ENCODE peak calls at places on chromosome 10, in ten cellular contexts. D is kidney epithelial cell, A is nephron progenitor cell, I is epithelial cell of esophagus, Y is Calu3, L is AG10803, P is endodermal cell, N is suprapubic skin, R is endothelial cell, Q is lower lobe of right lung. S is an unnamed sample.

GRCh38 chr10:122114156-122114747 is 125.3 kb downstream of the TACC2 start:
- DNase-seq in D (no peak), A (no peak), I (no peak), Y (no peak), L (no peak), P (no peak), N (no peak), R (no peak), Q (no peak), S (no peak)

GRCh38 chr10:86257683-86258082 is 108.9 kb downstream of the GRID1 start:
- DNase-seq in D (no peak), A (no peak), I (no peak), Y (no peak), L (no peak), P (peak), N (no peak), R (no peak), Q (no peak), S (no peak)

GRCh38 chr10:125284875-125285597 is 124.7 kb upstream of the CTBP2 start:
- DNase-seq in D (no peak), A (no peak), I (peak), Y (no peak), L (no peak), P (no peak), N (no peak), R (no peak), Q (no peak), S (peak)

GRCh38 chr10:18793951-18794350 is 134.7 kb downstream of the ARL5B start:
- DNase-seq in D (no peak), A (no peak), I (peak), Y (no peak), L (peak), P (no peak), N (no peak), R (no peak), Q (no peak), S (peak)

GRCh38 chr10:18240185-18240882 is 100.1 kb downstream of the CACNB2 start:
- DNase-seq in D (no peak), A (no peak), I (no peak), Y (no peak), L (no peak), P (no peak), N (no peak), R (no peak), Q (no peak), S (no peak)

GRCh38 chr10:117223413-117224035 is 17.4 kb upstream of the SLC18A2 start:
- DNase-seq in D (no peak), A (no peak), I (no peak), Y (no peak), L (no peak), P (no peak), N (no peak), R (no peak), Q (no peak), S (no peak)

GRCh38 chr10:125123363-125124113 is 36.8 kb downstream of the CTBP2 start:
- DNase-seq in D (peak), A (no peak), I (peak), Y (peak), L (peak), P (no peak), N (no peak), R (no peak), Q (peak), S (peak)

GRCh38 chr10:69180525-69181204 is 631 bp downstream of the SUPV3L1 start:
- DNase-seq in D (no peak), A (peak), I (peak), Y (no peak), L (peak), P (no peak), N (no peak), R (no peak), Q (no peak), S (peak)

GRCh38 chr10:71762324-71762723 is 11.0 kb downstream of the VSIR start:
- DNase-seq in D (no peak), A (no peak), I (no peak), Y (no peak), L (no peak), P (no peak), N (no peak), R (no peak), Q (no peak), S (no peak)

GRCh38 chr10:124387078-124387874 is 31.4 kb downstream of the OAT start:
- DNase-seq in D (no peak), A (no peak), I (no peak), Y (peak), L (no peak), P (peak), N (no peak), R (no peak), Q (no peak), S (no peak)

GRCh38 chr10:116184448-116184794 is 88.6 kb downstream of the GFRA1 start:
- DNase-seq in D (no peak), A (no peak), I (no peak), Y (no peak), L (no peak), P (no peak), N (no peak), R (no peak), Q (no peak), S (no peak)

GRCh38 chr10:116186273-116186672 is 86.7 kb downstream of the GFRA1 start:
- DNase-seq in D (no peak), A (no peak), I (no peak), Y (no peak), L (no peak), P (no peak), N (no peak), R (no peak), Q (no peak), S (no peak)

GRCh38 chr10:116182426-116182825 is 90.6 kb downstream of the GFRA1 start:
- DNase-seq in D (no peak), A (no peak), I (no peak), Y (no peak), L (no peak), P (no peak), N (no peak), R (no peak), Q (no peak), S (no peak)

GRCh38 chr10:116185199-116185598 is 87.8 kb downstream of the GFRA1 start:
- DNase-seq in D (no peak), A (no peak), I (no peak), Y (no peak), L (no peak), P (no peak), N (no peak), R (no peak), Q (no peak), S (no peak)

DNA sequence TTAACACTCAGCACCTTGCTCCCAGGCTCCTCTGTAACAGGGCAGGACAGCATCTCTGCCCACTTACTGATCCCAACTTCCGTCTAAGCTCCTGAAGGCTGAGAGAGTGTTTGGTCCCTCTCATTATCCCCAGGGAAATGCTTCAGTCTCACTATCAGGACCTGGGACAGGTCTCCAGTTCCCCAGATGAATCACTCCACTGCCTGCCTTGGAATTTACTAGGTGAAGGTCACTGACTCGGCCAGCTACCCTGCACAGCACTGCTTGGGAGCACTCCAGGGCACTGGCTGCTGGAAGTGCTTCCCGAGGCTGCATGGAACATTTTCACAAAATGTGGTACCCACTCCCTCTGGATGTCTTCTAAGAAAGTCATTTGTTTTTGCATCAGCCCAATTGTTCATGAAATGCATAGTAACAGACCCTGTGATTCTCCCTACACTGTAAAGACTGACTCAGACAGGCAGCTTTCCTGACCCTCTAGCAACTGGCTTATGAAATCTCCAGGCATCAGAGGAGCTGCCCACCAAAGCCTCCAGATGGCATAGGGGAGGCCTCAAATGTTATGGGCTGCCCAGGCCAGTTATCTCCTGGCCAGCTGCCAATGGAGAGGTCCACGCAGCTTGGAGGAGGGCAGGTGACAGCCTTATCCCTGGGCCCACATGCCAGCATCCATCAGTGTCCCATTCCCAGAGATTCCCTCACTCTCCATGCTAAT is 89.1 kb downstream of the GFRA1 start:
- DNase-seq in D (peak), A (peak), I (peak), Y (no peak), L (peak), P (peak), N (no peak), R (peak), Q (no peak), S (no peak)
- TF ChIP-seq CTCF in D (no peak), A (no peak), I (no peak), Y (no peak), L (no peak), P (no peak), N (no peak), R (no peak), Q (no peak), S (no peak)

GRCh38 chr10:66218258-66218657 is 707.6 kb upstream of the LRRTM3 start:
- DNase-seq in D (no peak), A (no peak), I (no peak), Y (no peak), L (no peak), P (no peak), N (no peak), R (no peak), Q (no peak), S (no peak)

GRCh38 chr10:66215921-66216320 is 709.9 kb upstream of the LRRTM3 start:
- DNase-seq in D (no peak), A (no peak), I (no peak), Y (no peak), L (no peak), P (no peak), N (no peak), R (no peak), Q (no peak), S (no peak)

GRCh38 chr10:66209025-66209424 is 716.8 kb upstream of the LRRTM3 start:
- DNase-seq in D (no peak), A (no peak), I (peak), Y (no peak), L (no peak), P (no peak), N (no peak), R (no peak), Q (no peak), S (peak)

GRCh38 chr10:66218981-66219587 is 706.8 kb upstream of the LRRTM3 start:
- DNase-seq in D (no peak), A (no peak), I (no peak), Y (no peak), L (no peak), P (no peak), N (no peak), R (no peak), Q (no peak), S (no peak)

DNA sequence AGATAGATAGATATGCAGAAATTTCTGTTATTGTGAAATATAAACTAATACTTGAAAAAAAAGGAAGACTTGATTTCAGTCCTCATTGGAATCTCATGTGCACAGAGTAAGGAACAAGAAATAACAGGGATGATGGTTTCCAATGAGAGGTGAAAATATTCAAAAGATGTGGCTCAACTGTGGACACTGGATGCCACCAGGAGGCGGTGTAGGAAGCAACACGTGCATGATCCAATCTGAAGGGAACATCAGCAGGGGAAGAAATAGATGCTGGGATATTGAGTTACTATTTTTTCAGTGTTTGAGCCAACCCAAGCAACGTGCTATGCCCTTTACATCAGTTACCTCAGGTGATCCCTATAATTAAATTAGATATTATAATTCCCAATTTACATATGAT is 710.8 kb upstream of the LRRTM3 start:
- DNase-seq in D (no peak), A (no peak), I (peak), Y (peak), L (no peak), P (peak), N (no peak), R (no peak), Q (no peak), S (no peak)
- TF ChIP-seq CTCF in D (no peak), A (peak), I (peak), Y (no peak), L (no peak), P (peak), N (no peak), R (peak), Q (no peak), S (peak)

DNA sequence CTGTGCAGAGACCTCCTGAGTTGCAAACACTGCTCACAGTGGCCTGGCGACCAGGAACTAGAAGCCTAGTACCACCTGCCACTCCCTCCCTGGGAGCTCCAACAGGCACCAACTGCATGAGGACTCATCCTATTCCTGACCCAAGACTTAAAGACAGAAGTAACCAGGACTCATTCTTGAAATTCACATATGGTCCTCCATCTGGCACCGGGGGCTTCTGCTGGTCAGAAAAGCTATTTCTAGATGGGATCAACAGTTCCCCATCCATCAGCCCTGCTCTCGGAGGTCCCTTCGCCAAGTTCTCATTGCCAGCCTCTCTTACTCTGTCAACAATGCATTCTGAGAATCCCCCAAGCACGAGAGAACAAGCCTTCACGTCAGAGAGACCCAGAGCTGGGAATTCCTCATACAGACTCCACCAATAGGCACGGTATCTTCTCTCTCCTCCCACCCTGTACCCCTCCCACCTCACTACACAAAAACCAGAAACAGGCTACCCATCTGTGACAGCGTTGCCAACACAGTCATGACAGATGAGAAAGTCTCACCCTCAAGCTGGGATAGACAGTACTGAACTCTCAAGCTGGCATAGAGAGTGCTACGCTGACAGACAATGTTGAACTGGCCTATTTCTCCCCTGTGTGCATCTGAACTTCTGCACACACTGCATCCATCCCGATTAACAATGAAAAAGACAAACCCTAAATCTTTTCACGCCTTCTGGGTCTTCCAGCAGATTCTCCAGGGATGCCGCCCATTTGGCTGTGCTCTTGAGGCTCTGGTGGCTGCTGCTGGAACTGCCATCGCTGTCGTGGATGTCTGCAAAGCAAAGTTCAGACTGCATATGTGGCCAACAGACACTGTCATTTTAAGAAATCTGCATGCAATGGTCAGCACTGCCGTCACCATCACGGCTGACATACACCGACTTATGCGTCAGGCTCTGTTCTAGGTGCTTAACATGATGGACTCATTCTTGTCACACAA is 15.6 kb downstream of the RGS10 start:
- DNase-seq in D (no peak), A (no peak), I (no peak), Y (no peak), L (no peak), P (peak), N (no peak), R (no peak), Q (no peak), S (no peak)
- TF ChIP-seq CTCF in D (peak), A (peak), I (peak), Y (no peak), L (peak), P (peak), N (peak), R (peak), Q (no peak), S (no peak)

GRCh38 chr10:12717981-12718707 is 283.4 kb downstream of the CCDC3 start:
- DNase-seq in D (no peak), A (no peak), I (peak), Y (peak), L (no peak), P (no peak), N (no peak), R (no peak), Q (no peak), S (peak)
- TF ChIP-seq CTCF in D (peak), A (peak), I (peak), Y (no peak), L (no peak), P (peak), N (no peak), R (no peak), Q (no peak), S (peak)

GRCh38 chr10:7559447-7559846 is 107.3 kb downstream of the ITIH5 start:
- DNase-seq in D (no peak), A (no peak), I (no peak), Y (no peak), L (peak), P (no peak), N (no peak), R (no peak), Q (no peak), S (no peak)
- TF ChIP-seq CTCF in D (no peak), A (no peak), I (no peak), Y (no peak), L (no peak), P (no peak), N (no peak), R (no peak), Q (no peak), S (no peak)

GRCh38 chr10:73877533-73878160 is 3.3 kb upstream of the CAMK2G start:
- DNase-seq in D (no peak), A (no peak), I (no peak), Y (no peak), L (no peak), P (peak), N (no peak), R (no peak), Q (no peak), S (no peak)
- TF ChIP-seq CTCF in D (no peak), A (no peak), I (no peak), Y (no peak), L (no peak), P (no peak), N (no peak), R (no peak), Q (no peak), S (no peak)

DNA sequence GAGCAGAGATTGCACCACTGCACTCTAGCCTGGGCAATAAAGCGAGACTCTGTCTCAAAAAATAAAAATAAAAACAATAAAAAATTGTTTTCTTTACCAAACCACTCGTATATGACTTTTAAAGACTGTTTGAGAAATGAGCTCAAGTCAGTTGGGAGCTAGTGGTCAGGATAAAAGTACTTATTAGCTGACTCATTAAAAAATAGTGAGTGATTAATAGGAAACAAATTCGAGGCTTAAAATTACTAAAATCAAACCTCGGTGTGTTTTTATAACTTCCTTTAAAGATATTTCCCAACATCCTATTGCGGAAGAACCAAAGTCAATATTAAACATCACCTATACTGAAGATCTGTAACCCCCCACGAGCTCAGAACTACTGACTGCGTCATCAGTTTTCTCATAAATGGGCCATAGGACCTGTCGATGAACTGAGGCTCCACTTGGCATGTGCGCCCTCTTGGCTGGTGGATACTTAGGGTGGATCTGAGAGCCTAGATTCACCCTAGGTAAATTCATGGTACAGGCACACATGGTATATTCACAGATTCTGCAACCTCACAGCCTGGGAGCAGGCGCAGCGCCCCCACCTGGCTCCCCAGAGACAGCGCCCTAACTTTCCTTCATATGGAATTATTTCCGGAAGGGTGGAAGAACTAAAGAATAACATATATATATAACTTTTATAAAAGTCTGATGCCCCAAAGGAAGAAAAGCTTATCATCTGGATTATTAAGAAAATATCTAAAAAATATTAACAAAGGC is 9.2 kb downstream of the MKI67 start:
- DNase-seq in D (no peak), A (no peak), I (peak), Y (no peak), L (no peak), P (peak), N (no peak), R (peak), Q (no peak), S (peak)
- TF ChIP-seq CTCF in D (peak), A (no peak), I (peak), Y (no peak), L (no peak), P (peak), N (no peak), R (peak), Q (no peak), S (peak)

GRCh38 chr10:110883924-110884323 is 12.2 kb downstream of the PDCD4 start:
- DNase-seq in D (no peak), A (no peak), I (no peak), Y (no peak), L (no peak), P (no peak), N (no peak), R (no peak), Q (no peak), S (no peak)

GRCh38 chr10:110892602-110893001 is 20.9 kb downstream of the PDCD4 start:
- DNase-seq in D (no peak), A (no peak), I (no peak), Y (no peak), L (no peak), P (no peak), N (no peak), R (no peak), Q (no peak), S (no peak)

GRCh38 chr10:110885932-110886674 is 14.4 kb downstream of the PDCD4 start:
- DNase-seq in D (no peak), A (no peak), I (no peak), Y (no peak), L (no peak), P (no peak), N (no peak), R (no peak), Q (no peak), S (no peak)

GRCh38 chr10:110881905-110882304 is 10.2 kb downstream of the PDCD4 start:
- DNase-seq in D (no peak), A (no peak), I (no peak), Y (no peak), L (no peak), P (no peak), N (no peak), R (no peak), Q (no peak), S (no peak)

GRCh38 chr10:110887560-110887959 is 15.8 kb downstream of the PDCD4 start:
- DNase-seq in D (no peak), A (no peak), I (no peak), Y (no peak), L (no peak), P (no peak), N (no peak), R (no peak), Q (no peak), S (no peak)
- TF ChIP-seq CTCF in D (no peak), A (no peak), I (no peak), Y (no peak), L (no peak), P (no peak), N (no peak), R (no peak), Q (no peak), S (no peak)

GRCh38 chr10:6748981-6749630 is 169.0 kb upstream of the PRKCQ start:
- DNase-seq in D (no peak), A (no peak), I (peak), Y (peak), L (peak), P (no peak), N (no peak), R (no peak), Q (no peak), S (peak)

GRCh38 chr10:6751363-6751762 is 171.3 kb upstream of the PRKCQ start:
- DNase-seq in D (no peak), A (no peak), I (no peak), Y (no peak), L (no peak), P (no peak), N (no peak), R (no peak), Q (no peak), S (no peak)

GRCh38 chr10:6748029-6748428 is 168.0 kb upstream of the PRKCQ start:
- DNase-seq in D (no peak), A (no peak), I (peak), Y (no peak), L (no peak), P (no peak), N (no peak), R (no peak), Q (no peak), S (peak)

GRCh38 chr10:6743291-6743849 is 163.3 kb upstream of the PRKCQ start:
- DNase-seq in D (no peak), A (no peak), I (peak), Y (peak), L (no peak), P (no peak), N (no peak), R (peak), Q (no peak), S (peak)

GRCh38 chr10:6746782-6747181 is 166.7 kb upstream of the PRKCQ start:
- DNase-seq in D (no peak), A (no peak), I (no peak), Y (no peak), L (peak), P (no peak), N (no peak), R (no peak), Q (no peak), S (no peak)
- TF ChIP-seq CTCF in D (no peak), A (no peak), I (no peak), Y (no peak), L (no peak), P (no peak), N (no peak), R (no peak), Q (no peak), S (no peak)